ENCODE peak calls at places on chromosomes 3 and 15, in four cellular contexts. Z is MCF 10A, H is lung, C is cardiac muscle cell. L is an unnamed sample.

GRCh38 chr15:29695486-29696167 is 126.6 kb downstream of the TJP1 start:
- DNase-seq in Z (no peak), C (no peak), H (no peak), L (no peak)

GRCh38 chr3:125240496-125240895 is 27.9 kb upstream of the SLC12A8 start:
- DNase-seq in Z (peak), H (peak), C (no peak), L (no peak)

GRCh38 chr3:9912294-9912935 is 4.5 kb upstream of the IL17RC start:
- DNase-seq in Z (peak), H (no peak), C (no peak), L (no peak)

GRCh38 chr15:40063563-40064011 is 24.6 kb upstream of the SRP14 start:
- DNase-seq in C (no peak), Z (peak), H (no peak), L (no peak)

GRCh38 chr15:89680282-89680873 is 1.2 kb upstream of the PLIN1 start:
- DNase-seq in Z (peak), H (peak), C (no peak), L (no peak)

GRCh38 chr3:38029400-38030125 is at the start of gene PLCD1:
- DNase-seq in H (peak), C (peak), Z (no peak), L (peak)

GRCh38 chr3:194472290-194472920 is 14.4 kb downstream of the ATP13A3 start:
- DNase-seq in Z (peak), H (no peak), C (peak), L (no peak)

GRCh38 chr3:66991478-66991877 is 6.6 kb upstream of the KBTBD8 start:
- DNase-seq in Z (peak), H (no peak), C (no peak), L (no peak)

GRCh38 chr3:140809326-140809725 is 131.5 kb downstream of the TRIM42 start:
- DNase-seq in H (no peak), Z (no peak), C (no peak), L (no peak)

GRCh38 chr3:127392146-127392470 is 104.3 kb upstream of the PRR20G start:
- DNase-seq in Z (no peak), C (no peak), H (no peak), L (no peak)

GRCh38 chr3:127389913-127390312 is 102.1 kb upstream of the PRR20G start:
- DNase-seq in Z (no peak), C (no peak), H (no peak), L (no peak)

GRCh38 chr3:127391436-127392145 is 103.7 kb upstream of the PRR20G start:
- DNase-seq in H (no peak), C (no peak), Z (no peak), L (no peak)

GRCh38 chr3:127389415-127389814 is 101.6 kb upstream of the PRR20G start:
- DNase-seq in H (no peak), Z (peak), C (no peak), L (no peak)

DNA sequence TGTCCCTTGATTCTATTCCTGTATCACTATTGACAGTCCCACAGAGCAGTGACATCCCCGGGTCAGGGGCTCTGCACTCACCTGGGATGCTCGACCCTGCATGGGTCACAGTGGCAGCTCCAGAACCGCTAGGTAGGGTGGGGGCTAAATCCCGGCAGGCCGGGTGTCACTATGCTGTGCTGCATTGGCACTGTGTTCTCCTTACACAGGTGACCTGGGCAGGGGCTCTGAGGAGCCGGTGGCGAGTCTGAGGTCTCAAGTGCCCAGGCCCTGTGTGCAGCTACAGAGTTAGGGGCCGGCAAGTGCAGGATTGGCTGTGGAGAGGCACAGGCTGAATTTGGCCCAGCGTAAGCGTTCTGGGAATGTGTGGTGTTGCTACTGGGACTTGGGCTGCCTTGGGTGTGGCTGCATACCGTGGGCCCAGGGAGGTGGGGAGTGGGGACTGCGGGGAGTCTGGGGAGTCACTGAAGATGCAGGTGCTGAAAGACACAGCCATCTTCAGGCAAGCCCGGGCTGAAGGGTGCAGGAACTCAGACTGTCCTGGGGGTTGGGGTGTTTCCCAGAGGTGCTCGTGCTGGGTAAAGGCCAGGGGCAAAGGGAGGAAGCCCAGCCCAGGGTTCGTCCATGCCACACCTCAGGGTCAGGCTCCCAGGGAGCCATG is 102.6 kb upstream of the PRR20G start:
- DNase-seq in C (no peak), H (no peak), Z (no peak), L (no peak)
- TF ChIP-seq CTCF in C (no peak), H (no peak), Z (no peak), L (no peak)

DNA sequence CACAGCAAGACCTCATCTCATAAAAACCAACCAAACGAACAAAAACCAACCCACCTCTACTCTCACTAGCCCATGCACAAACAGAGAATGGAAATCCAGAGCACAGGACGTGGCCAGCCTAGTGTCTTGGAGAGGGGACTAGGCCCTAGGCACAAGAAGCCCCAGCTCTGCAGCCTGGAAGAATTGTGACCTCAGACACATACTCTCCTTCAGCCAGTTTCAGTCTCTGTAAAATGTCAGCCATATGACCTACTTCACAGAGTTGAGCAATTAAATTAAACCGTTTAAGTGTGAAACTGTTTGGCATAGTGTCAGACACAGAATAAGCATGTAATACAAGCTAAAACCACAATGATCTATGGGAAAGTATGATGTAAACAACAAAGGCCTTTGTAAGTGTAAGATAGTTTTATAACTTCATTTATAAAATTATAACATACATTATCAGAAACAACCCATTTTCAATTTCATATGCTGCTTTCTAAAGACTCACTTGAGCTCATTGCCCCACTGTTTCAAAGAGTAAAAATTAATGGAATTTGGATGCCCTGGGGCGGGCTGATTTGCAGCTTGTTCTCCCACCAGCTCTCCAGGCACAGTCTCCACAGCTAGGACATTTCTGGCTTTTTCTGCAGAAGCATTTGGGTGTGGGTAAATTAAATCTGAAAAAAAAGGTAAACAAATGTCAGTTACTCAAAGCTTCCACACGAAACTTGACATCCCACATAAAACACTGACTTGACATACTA is 32.9 kb downstream of the TBC1D2B start:
- DNase-seq in H (no peak), C (no peak), Z (peak), L (no peak)
- TF ChIP-seq CTCF in H (no peak), C (no peak), Z (no peak), L (no peak)

DNA sequence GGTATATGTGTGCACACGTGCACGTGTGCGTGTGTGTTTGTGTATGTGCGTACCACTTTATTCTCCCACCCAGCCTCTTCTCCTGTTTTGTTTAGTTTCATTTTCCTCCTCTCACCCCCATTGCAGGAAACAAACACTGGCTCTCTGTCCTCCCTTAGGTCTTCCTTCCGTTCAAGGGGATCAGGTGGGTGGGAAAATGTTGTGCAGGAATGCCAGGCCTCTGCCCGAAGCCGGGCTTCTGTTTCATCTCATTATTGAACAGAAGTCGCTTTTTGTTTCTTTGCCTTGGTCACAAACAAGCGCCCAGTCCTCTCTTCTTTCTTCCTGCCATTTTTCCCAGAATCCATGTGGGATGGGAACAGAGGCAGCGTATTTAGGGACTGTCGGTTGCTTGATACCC is 69.6 kb downstream of the IGF1R start:
- DNase-seq in C (no peak), H (no peak), Z (no peak), L (no peak)
- TF ChIP-seq CTCF in C (no peak), H (no peak), Z (no peak), L (no peak)

GRCh38 chr3:158260392-158260791 is 150.5 kb downstream of the RSRC1 start:
- DNase-seq in H (no peak), Z (peak), C (peak), L (no peak)
- TF ChIP-seq CTCF in H (no peak), Z (no peak), C (no peak), L (no peak)

GRCh38 chr3:32421991-32422859 is 30.6 kb downstream of the CMTM7 start:
- DNase-seq in H (peak), Z (peak), C (no peak), L (no peak)
- TF ChIP-seq CTCF in H (no peak), Z (no peak), C (no peak), L (no peak)

DNA sequence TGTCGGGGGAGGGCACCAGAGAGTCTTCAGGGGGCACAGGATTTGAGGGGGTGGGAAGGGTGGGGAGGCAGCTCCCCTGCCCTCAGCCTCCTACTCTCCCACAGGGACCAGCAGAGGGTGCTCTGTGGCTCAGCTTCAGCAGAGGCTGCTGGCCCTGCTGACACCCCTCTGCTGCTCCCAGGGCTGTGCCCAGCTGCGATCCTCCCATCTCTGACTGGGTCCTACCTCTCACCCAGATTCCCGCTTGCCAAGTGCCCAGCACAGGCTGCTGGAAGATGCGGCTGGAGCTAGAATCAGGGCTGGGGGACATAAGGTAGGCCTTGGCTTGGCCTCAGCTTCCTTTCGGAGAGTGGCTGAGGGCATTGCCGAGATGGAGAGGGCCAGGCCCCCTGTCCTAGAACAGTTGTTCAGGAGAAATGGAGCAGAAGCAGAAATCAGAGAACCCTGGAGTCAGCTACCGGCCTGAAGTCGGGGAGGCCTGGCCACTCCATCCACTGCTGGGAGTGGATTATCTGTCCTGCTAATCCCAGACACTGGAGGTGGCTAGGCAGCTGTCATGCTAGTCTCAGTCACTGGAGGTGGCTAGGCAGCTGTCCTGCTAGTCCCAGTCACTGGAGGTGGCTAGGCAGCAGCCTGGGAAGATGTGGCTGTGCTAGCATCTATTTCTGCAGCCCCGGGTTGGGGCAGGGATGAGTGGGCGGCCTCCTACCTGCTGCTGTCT is 3.9 kb downstream of the GRM2 start:
- DNase-seq in C (peak), Z (peak), H (no peak), L (no peak)
- TF ChIP-seq CTCF in C (peak), Z (no peak), H (no peak), L (no peak)

GRCh38 chr3:128590948-128591347 is 59.7 kb downstream of the RPN1 start:
- DNase-seq in C (peak), Z (no peak), H (no peak), L (no peak)
- TF ChIP-seq CTCF in C (peak), Z (no peak), H (no peak), L (no peak)

GRCh38 chr15:53869806-53870073 is 108.5 kb upstream of the UNC13C start:
- DNase-seq in Z (no peak), C (no peak), H (no peak), L (no peak)

GRCh38 chr15:53872410-53872809 is 105.8 kb upstream of the UNC13C start:
- DNase-seq in Z (peak), C (no peak), H (no peak), L (no peak)

DNA sequence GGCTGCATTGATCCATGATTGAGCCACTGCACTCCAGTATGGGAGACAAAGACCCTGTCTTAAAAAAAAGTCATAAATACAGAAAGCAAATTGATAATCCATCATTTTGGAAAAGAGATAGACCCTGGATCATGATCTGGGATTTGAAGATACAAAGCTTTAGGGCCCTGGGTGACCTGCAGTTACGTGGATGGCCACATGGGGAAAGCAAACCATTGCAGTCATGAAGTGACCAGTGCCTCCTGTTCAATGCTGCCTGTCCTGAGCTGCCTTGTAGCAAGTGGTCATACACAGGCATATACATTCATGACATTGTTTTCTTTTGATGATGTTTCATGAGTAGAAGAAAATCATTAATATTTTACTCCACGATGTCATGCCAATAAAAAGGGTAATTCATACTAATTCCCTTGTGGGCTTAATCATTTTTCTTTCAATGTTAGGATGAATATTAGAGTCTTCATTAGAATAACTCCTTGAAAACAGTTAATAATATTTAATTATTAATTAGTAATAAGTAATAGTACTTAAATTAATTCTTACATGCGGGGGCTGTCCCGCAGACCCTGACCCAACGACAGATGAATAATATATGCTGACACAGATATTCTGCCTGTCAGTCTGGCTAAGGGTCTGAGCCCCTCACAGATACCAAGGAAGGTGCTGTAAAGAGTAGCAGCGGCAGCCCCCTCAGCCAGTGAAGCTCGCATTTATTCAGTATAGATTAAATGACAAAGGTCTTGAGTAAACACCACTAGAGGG is 109.0 kb upstream of the UNC13C start:
- DNase-seq in C (no peak), H (no peak), Z (peak), L (no peak)
- TF ChIP-seq CTCF in C (no peak), H (no peak), Z (peak), L (peak)

L was measured in endothelial cell.